ENCODE peak calls at places on chromosomes 5 and 9, in eight cellular contexts. N is astrocyte of the spinal cord, X is A549, K is GM23248, E is upper lobe of left lung, R is endothelial cell of umbilical vein, I is astrocyte, H is tibial nerve. F is an unnamed sample.

GRCh38 chr5:68817696-68818695 is 275.8 kb upstream of the SLC30A5 start:
- DNase-seq in N (no peak), X (no peak), K (peak), E (no peak), R (no peak), I (no peak), H (no peak), F (peak)

GRCh38 chr5:116409591-116410296 is 164.9 kb downstream of the SEMA6A start:
- DNase-seq in N (no peak), X (no peak), K (no peak), E (no peak), R (no peak), I (no peak), H (no peak), F (no peak)

GRCh38 chr9:91407580-91408275 is 15.9 kb downstream of the NFIL3 start:
- DNase-seq in N (no peak), X (no peak), K (peak), E (no peak), R (no peak), I (no peak), H (no peak), F (no peak)

GRCh38 chr5:96721351-96721970 is 59.3 kb downstream of the CAST start:
- DNase-seq in N (peak), X (no peak), K (peak), E (peak), R (no peak), I (no peak), H (no peak), F (no peak)

GRCh38 chr5:55711531-55712022 is 547 bp downstream of the SLC38A9 start:
- DNase-seq in N (no peak), X (no peak), K (peak), E (no peak), R (peak), I (no peak), H (no peak), F (no peak)

GRCh38 chr5:178281321-178281720 is 48.7 kb upstream of the PHYKPL start:
- DNase-seq in N (no peak), X (no peak), K (no peak), E (no peak), R (no peak), I (no peak), H (no peak), F (no peak)

GRCh38 chr5:73727470-73727869 is 101.5 kb downstream of the ARHGEF28 start:
- DNase-seq in N (no peak), X (no peak), K (no peak), E (no peak), R (no peak), I (no peak), H (no peak), F (no peak)

GRCh38 chr9:87499455-87500015 is 1.9 kb downstream of the DAPK1 start:
- DNase-seq in N (no peak), X (no peak), K (no peak), E (no peak), R (peak), I (no peak), H (no peak), F (no peak)

GRCh38 chr5:29939988-29940387 is 1253.5 kb upstream of the CDH6 start:
- DNase-seq in N (no peak), X (no peak), K (no peak), E (no peak), R (no peak), I (no peak), H (no peak), F (no peak)

GRCh38 chr5:174606646-174607045 is 117.7 kb upstream of the MSX2 start:
- DNase-seq in N (no peak), X (no peak), K (no peak), E (no peak), R (no peak), I (peak), H (no peak), F (no peak)

GRCh38 chr5:98333921-98334320 is 439.5 kb upstream of the RGMB start:
- DNase-seq in N (no peak), X (no peak), K (peak), E (no peak), R (no peak), I (no peak), H (no peak), F (no peak)

GRCh38 chr5:150562832-150563231 is 54.9 kb downstream of the NDST1 start:
- DNase-seq in N (peak), X (peak), K (peak), E (no peak), R (peak), I (peak), H (peak), F (no peak)

GRCh38 chr9:127980706-127981558 is at the start of gene EEIG1:
- DNase-seq in N (peak), X (peak), K (peak), E (peak), R (peak), I (peak), H (peak), F (peak)

GRCh38 chr5:32325067-32325466 is 12.3 kb upstream of the MTMR12 start:
- DNase-seq in N (peak), X (no peak), K (no peak), E (no peak), R (no peak), I (peak), H (no peak), F (no peak)

GRCh38 chr5:146426853-146427618 is 20.1 kb upstream of the TCERG1 start:
- DNase-seq in N (peak), X (peak), K (peak), E (no peak), R (peak), I (peak), H (no peak), F (peak)

GRCh38 chr9:121206516-121207370 is 5.1 kb upstream of the RAB14 start:
- DNase-seq in N (peak), X (no peak), K (no peak), E (no peak), R (no peak), I (peak), H (no peak), F (no peak)

GRCh38 chr5:130279386-130279785 is 375.1 kb downstream of the CHSY3 start:
- DNase-seq in N (peak), X (no peak), K (no peak), E (no peak), R (no peak), I (peak), H (no peak), F (no peak)

GRCh38 chr5:109805472-109805871 is 115.7 kb downstream of the MAN2A1 start:
- DNase-seq in N (no peak), X (no peak), K (no peak), E (no peak), R (no peak), I (no peak), H (no peak), F (peak)

GRCh38 chr5:131275996-131276535 is 12.2 kb downstream of the CDC42SE2 start:
- DNase-seq in N (no peak), X (no peak), K (no peak), E (no peak), R (no peak), I (no peak), H (no peak), F (no peak)

GRCh38 chr5:112703866-112704820 is 33.5 kb upstream of the APC start:
- DNase-seq in N (peak), X (no peak), K (peak), E (no peak), R (peak), I (peak), H (peak), F (no peak)

GRCh38 chr5:77294212-77294611 is 83.7 kb downstream of the PDE8B start:
- DNase-seq in N (no peak), X (no peak), K (no peak), E (no peak), R (no peak), I (no peak), H (no peak), F (no peak)

GRCh38 chr5:8585230-8586018 is 716.5 kb downstream of the MTRR start:
- DNase-seq in N (no peak), X (no peak), K (peak), E (no peak), R (no peak), I (no peak), H (no peak), F (peak)

DNA sequence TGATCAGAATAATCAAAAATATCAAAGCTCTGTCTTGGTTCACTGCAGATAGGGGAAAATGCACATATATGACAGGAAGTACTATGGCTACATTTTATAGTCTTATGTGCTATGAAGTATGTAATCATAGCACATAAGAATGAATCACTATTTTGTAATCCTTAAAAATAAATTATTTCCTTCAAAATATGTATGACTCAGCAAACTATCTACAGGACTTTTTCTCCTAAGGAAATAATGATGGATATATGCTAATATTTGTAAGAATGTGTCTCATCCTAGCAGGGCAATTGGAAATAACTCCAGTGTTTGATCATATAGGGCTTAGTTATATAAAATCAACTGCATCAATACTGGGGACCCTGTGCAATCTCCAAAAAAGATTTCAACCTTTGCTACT is 85.1 kb downstream of the SLC24A2 start:
- DNase-seq in N (no peak), X (no peak), K (no peak), E (no peak), R (no peak), I (no peak), H (no peak), F (no peak)
- H3K4me3 ChIP-seq in N (no peak), X (no peak), K (no peak), E (no peak), R (no peak), I (no peak), H (no peak), F (no peak)

GRCh38 chr5:140567136-140567818 is 2.6 kb downstream of the SLC35A4 start:
- DNase-seq in N (no peak), X (no peak), K (no peak), E (no peak), R (no peak), I (no peak), H (no peak), F (no peak)

GRCh38 chr5:140565780-140566095 is 1.1 kb downstream of the SLC35A4 start:
- DNase-seq in N (no peak), X (no peak), K (peak), E (peak), R (no peak), I (no peak), H (no peak), F (no peak)

GRCh38 chr5:140565024-140565779 is 574 bp downstream of the SLC35A4 start:
- DNase-seq in N (no peak), X (no peak), K (peak), E (no peak), R (peak), I (peak), H (no peak), F (no peak)

GRCh38 chr5:140567871-140568270 is 3.2 kb downstream of the SLC35A4 start:
- DNase-seq in N (no peak), X (no peak), K (no peak), E (no peak), R (no peak), I (no peak), H (no peak), F (no peak)

DNA sequence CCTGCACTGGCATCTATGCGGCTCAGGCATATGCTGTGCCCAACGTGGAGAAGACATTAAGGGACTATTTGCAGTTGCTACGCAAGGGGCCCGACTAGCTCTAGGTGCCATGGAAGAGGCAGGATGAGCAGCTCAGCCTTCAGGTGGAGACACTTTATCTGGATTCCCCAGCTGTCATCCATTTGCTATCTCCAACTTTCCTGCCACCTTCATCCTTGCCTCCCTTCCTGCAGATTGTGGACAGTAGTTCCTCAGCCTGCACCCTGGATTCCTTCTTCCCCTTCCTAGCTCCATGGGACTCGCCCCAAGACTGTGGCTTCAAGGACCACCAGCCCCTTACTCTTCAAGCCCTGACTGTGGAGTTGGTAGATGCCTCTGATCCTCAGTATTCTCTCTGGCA is 2.0 kb downstream of the SLC35A4 start:
- DNase-seq in N (no peak), X (no peak), K (no peak), E (no peak), R (no peak), I (no peak), H (no peak), F (no peak)
- H3K4me3 ChIP-seq in N (no peak), X (no peak), K (no peak), E (no peak), R (no peak), I (no peak), H (no peak), F (no peak)

DNA sequence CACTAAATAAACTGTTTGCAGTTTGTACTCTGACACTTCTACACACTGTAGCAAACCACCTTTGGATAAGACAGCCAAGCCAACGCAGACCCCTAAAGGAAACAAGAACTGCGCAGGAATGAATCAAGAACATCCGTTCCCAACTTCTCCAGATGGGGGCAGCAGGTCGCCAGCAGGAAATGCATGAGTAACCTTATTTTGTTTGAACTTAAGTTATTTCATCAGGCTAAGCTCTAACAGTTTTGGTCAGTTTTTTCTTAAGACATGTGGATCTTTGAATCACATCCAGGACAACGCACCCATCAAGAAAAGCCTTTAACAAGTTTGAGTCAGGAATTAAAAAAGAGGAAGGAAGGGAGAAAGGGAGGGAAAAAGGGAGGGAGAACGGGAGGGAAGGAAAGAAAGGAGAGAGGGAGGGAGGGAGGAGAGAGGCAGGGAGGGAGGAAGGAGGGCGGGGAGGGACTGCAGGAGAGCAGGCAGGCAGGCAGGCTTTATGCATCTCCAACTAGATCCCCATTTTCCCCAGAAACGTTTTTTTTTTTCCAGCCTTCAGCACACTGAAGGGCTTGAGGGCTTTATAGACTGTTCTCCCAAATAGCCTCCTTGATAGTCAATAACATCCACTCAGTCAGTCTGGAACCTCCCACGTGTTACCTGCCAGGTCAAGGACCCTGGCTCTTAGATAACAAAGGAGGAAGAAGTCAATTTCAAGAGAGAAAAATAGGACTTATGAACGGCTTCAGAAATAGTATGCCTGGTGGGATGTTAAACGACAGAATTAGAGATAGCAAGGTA is 22.2 kb downstream of the BHMT start:
- DNase-seq in N (peak), X (peak), K (peak), E (peak), R (peak), I (peak), H (peak), F (peak)
- H3K4me3 ChIP-seq in N (peak), X (peak), K (peak), E (peak), R (no peak), I (peak), H (peak), F (peak)

GRCh38 chr5:5220896-5221295 is 80.8 kb downstream of the ADAMTS16 start:
- DNase-seq in N (peak), X (no peak), K (peak), E (no peak), R (no peak), I (peak), H (no peak), F (no peak)
- H3K4me3 ChIP-seq in N (no peak), X (no peak), K (no peak), E (no peak), R (no peak), I (no peak), H (no peak), F (no peak)

GRCh38 chr5:139638736-139639618 is 9.2 kb upstream of the CXXC5 start:
- DNase-seq in N (no peak), X (no peak), K (no peak), E (no peak), R (no peak), I (no peak), H (no peak), F (peak)

GRCh38 chr5:139636975-139637408 is 11.2 kb upstream of the CXXC5 start:
- DNase-seq in N (peak), X (no peak), K (peak), E (no peak), R (no peak), I (peak), H (no peak), F (no peak)

GRCh38 chr5:139639619-139640431 is 8.3 kb upstream of the CXXC5 start:
- DNase-seq in N (no peak), X (no peak), K (peak), E (no peak), R (no peak), I (no peak), H (no peak), F (peak)

GRCh38 chr5:139637438-139638089 is 10.6 kb upstream of the CXXC5 start:
- DNase-seq in N (peak), X (no peak), K (peak), E (peak), R (peak), I (peak), H (peak), F (peak)

GRCh38 chr5:139638090-139638735 is 9.9 kb upstream of the CXXC5 start:
- DNase-seq in N (peak), X (no peak), K (peak), E (peak), R (peak), I (peak), H (no peak), F (peak)
- H3K4me3 ChIP-seq in N (no peak), X (no peak), K (peak), E (peak), R (no peak), I (peak), H (peak), F (peak)

GRCh38 chr5:173319610-173320100 is 8.6 kb downstream of the STC2 start:
- DNase-seq in N (no peak), X (no peak), K (no peak), E (no peak), R (no peak), I (no peak), H (no peak), F (no peak)
- H3K4me3 ChIP-seq in N (no peak), X (no peak), K (no peak), E (no peak), R (no peak), I (no peak), H (no peak), F (no peak)

F was measured in H7.